ENCODE peak calls at places on chromosome 20, in ten cellular contexts. X, S, G, D, J, P, A, Q, V and F are unnamed samples. For H3K27me3, the result is how much of the 10 kb centered on the place peaks cover.

GRCh38 chr20:16260911-16261310 is 312.3 kb downstream of the KIF16B start:
- DNase-seq in S (no peak), X (no peak), J (no peak), P (no peak), A (no peak), V (no peak), Q (no peak), G (no peak), D (no peak), F (peak)

GRCh38 chr20:19026901-19027644 is 185.4 kb upstream of the SLC24A3 start:
- DNase-seq in P (no peak), V (no peak), Q (no peak), D (no peak), X (no peak), G (no peak), A (no peak), S (no peak), J (peak), F (no peak)

GRCh38 chr20:14860410-14860814 is 523.0 kb upstream of the FLRT3 start:
- DNase-seq in J (no peak), P (no peak), D (no peak), X (no peak), S (peak), V (no peak), G (no peak), Q (peak), A (peak), F (no peak)

GRCh38 chr20:62066983-62067433 is 1.3 kb upstream of the TAF4 start:
- DNase-seq in V (no peak), A (no peak), D (peak), S (no peak), X (no peak), Q (no peak), P (no peak), J (no peak), G (no peak), F (no peak)

GRCh38 chr20:4521170-4521968 is 200.3 kb upstream of the PRND start:
- DNase-seq in J (no peak), Q (no peak), P (no peak), X (no peak), S (no peak), D (no peak), G (no peak), V (no peak), A (no peak), F (no peak)

GRCh38 chr20:20734475-20734948 is 22.1 kb upstream of the RALGAPA2 start:
- DNase-seq in D (no peak), P (no peak), J (no peak), A (no peak), S (no peak), V (no peak), X (no peak), G (no peak), Q (no peak), F (no peak)

GRCh38 chr20:44858959-44859358 is 26.5 kb upstream of the YWHAB start:
- DNase-seq in Q (no peak), P (no peak), V (no peak), A (no peak), J (no peak), G (no peak), X (no peak), D (no peak), S (no peak), F (peak)

GRCh38 chr20:11703119-11703518 is 214.6 kb upstream of the BTBD3 start:
- DNase-seq in Q (no peak), S (no peak), G (no peak), D (no peak), V (no peak), P (no peak), A (no peak), J (no peak), X (no peak), F (no peak)

GRCh38 chr20:61758556-61759200 is 307.0 kb downstream of the TAF4 start:
- DNase-seq in Q (no peak), D (no peak), V (no peak), J (no peak), G (peak), X (no peak), S (no peak), A (peak), P (peak), F (no peak)

GRCh38 chr20:50354690-50355592 is 155.2 kb upstream of the PTPN1 start:
- DNase-seq in J (no peak), P (no peak), X (peak), Q (no peak), V (no peak), A (no peak), G (peak), D (no peak), S (no peak), F (no peak)

GRCh38 chr20:51309128-51309527 is 233.4 kb downstream of the NFATC2 start:
- DNase-seq in G (no peak), P (no peak), D (no peak), X (no peak), J (no peak), A (no peak), Q (no peak), V (no peak), S (no peak), F (no peak)

GRCh38 chr20:47669489-47669888 is 115.8 kb downstream of the SULF2 start:
- DNase-seq in S (no peak), D (no peak), G (no peak), J (no peak), X (no peak), A (no peak), Q (no peak), P (no peak), V (no peak), F (no peak)

GRCh38 chr20:25470045-25470444 is 62.6 kb downstream of the GINS1 start:
- DNase-seq in V (no peak), G (no peak), X (peak), D (peak), P (no peak), A (no peak), S (peak), J (no peak), Q (no peak), F (peak)

GRCh38 chr20:41340327-41341055 is at the start of gene LPIN3:
- DNase-seq in P (peak), D (peak), Q (peak), G (peak), A (peak), S (peak), J (peak), X (peak), V (peak), F (peak)

GRCh38 chr20:10857362-10858070 is 183.7 kb upstream of the JAG1 start:
- DNase-seq in X (no peak), S (no peak), D (no peak), J (no peak), P (peak), V (no peak), Q (peak), G (no peak), A (peak), F (peak)

GRCh38 chr20:48205786-48206185 is 420.5 kb upstream of the SULF2 start:
- DNase-seq in D (no peak), S (no peak), J (no peak), G (no peak), Q (no peak), X (no peak), V (no peak), P (no peak), A (no peak), F (no peak)

GRCh38 chr20:52483382-52483781 is 291.8 kb upstream of the ZFP64 start:
- DNase-seq in S (no peak), V (no peak), D (no peak), Q (no peak), P (no peak), J (no peak), A (no peak), X (no peak), G (no peak), F (no peak)

GRCh38 chr20:23446505-23446904 is 6.2 kb downstream of the CST11 start:
- DNase-seq in Q (peak), D (no peak), G (no peak), J (peak), S (no peak), A (no peak), V (peak), X (no peak), P (peak), F (no peak)

GRCh38 chr20:9068896-9069663 is at the start of gene PLCB4:
- DNase-seq in J (no peak), X (peak), A (peak), P (peak), S (no peak), G (no peak), Q (peak), V (peak), D (no peak), F (peak)

GRCh38 chr20:31695849-31696804 is 26.5 kb downstream of the BCL2L1 start:
- DNase-seq in X (peak), J (peak), Q (no peak), G (no peak), P (no peak), S (no peak), D (no peak), A (no peak), V (no peak), F (peak)

GRCh38 chr20:59850018-59850641 is 83.3 kb downstream of the SYCP2 start:
- DNase-seq in P (peak), X (no peak), Q (no peak), J (no peak), G (no peak), S (no peak), V (no peak), D (no peak), A (no peak), F (no peak)

GRCh38 chr20:24502661-24503060 is 33.2 kb downstream of the SYNDIG1 start:
- DNase-seq in J (no peak), G (no peak), Q (no peak), P (no peak), A (no peak), S (no peak), X (no peak), D (no peak), V (no peak), F (no peak)

GRCh38 chr20:56004611-56005388 is 519 bp downstream of the CBLN4 start:
- DNase-seq in G (no peak), V (no peak), Q (no peak), S (no peak), J (no peak), P (no peak), D (no peak), A (peak), X (no peak), F (no peak)

GRCh38 chr20:47778398-47779354 is 6.6 kb downstream of the SULF2 start:
- DNase-seq in J (no peak), G (no peak), P (no peak), A (no peak), V (no peak), X (no peak), D (no peak), S (no peak), Q (no peak), F (no peak)

GRCh38 chr20:44488551-44488950 is 12.9 kb downstream of the TTPAL start:
- DNase-seq in S (no peak), J (no peak), D (no peak), X (no peak), A (no peak), V (no peak), Q (no peak), P (no peak), G (no peak), F (no peak)

GRCh38 chr20:19757973-19758887 is at the start of gene RIN2:
- DNase-seq in S (peak), Q (peak), J (peak), A (peak), P (peak), D (no peak), G (peak), X (peak), V (peak), F (peak)

GRCh38 chr20:14470231-14470894 is 133.0 kb upstream of the FLRT3 start:
- DNase-seq in X (no peak), J (no peak), P (no peak), D (no peak), G (no peak), A (peak), S (no peak), Q (no peak), V (no peak), F (peak)

GRCh38 chr20:47800619-47801018 is 15.3 kb upstream of the SULF2 start:
- DNase-seq in G (no peak), D (no peak), J (no peak), S (no peak), X (peak), Q (no peak), A (no peak), V (no peak), P (no peak), F (no peak)

GRCh38 chr20:60152792-60153191 is 194.6 kb downstream of the CDH26 start:
- DNase-seq in J (no peak), X (no peak), V (no peak), P (no peak), S (no peak), G (no peak), Q (no peak), D (no peak), A (no peak), F (no peak)

GRCh38 chr20:58710481-58711265 is 18.1 kb downstream of the NPEPL1 start:
- DNase-seq in Q (peak), A (peak), P (no peak), V (no peak), S (no peak), X (no peak), G (no peak), J (peak), D (no peak), F (no peak)

GRCh38 chr20:9514461-9515210 is at the start of gene LAMP5:
- DNase-seq in J (no peak), V (peak), S (no peak), D (no peak), X (no peak), A (peak), Q (no peak), P (no peak), G (no peak), F (peak)

GRCh38 chr20:40959325-40960092 is 69.1 kb upstream of the TOP1 start:
- DNase-seq in A (no peak), S (no peak), G (no peak), D (no peak), P (no peak), X (no peak), J (no peak), V (no peak), Q (no peak), F (no peak)

GRCh38 chr20:38723069-38723981 is 961 bp upstream of the SLC32A1 start:
- DNase-seq in D (no peak), X (no peak), Q (no peak), P (no peak), A (no peak), G (no peak), J (no peak), V (no peak), S (no peak), F (no peak)

GRCh38 chr20:38724603-38725457 is 544 bp downstream of the SLC32A1 start:
- DNase-seq in J (no peak), G (no peak), Q (no peak), S (no peak), A (no peak), P (no peak), D (no peak), V (no peak), X (no peak), F (no peak)

GRCh38 chr20:38725458-38725958 is 1.2 kb downstream of the SLC32A1 start:
- DNase-seq in A (no peak), V (no peak), S (no peak), J (no peak), P (no peak), G (no peak), X (no peak), Q (no peak), D (no peak), F (no peak)

GRCh38 chr20:38722708-38723068 is 1.6 kb upstream of the SLC32A1 start:
- DNase-seq in Q (no peak), D (no peak), S (no peak), X (no peak), G (no peak), V (no peak), J (no peak), A (no peak), P (no peak), F (no peak)

GRCh38 chr20:38723982-38724602 is at the start of gene SLC32A1:
- DNase-seq in A (no peak), Q (no peak), D (no peak), X (no peak), G (no peak), S (no peak), V (no peak), P (no peak), J (no peak), F (no peak)
- H3K27me3 ChIP-seq in A (half or more), Q (under half), D (under half), X (half or more), G (half or more), S (half or more), V (half or more), P (under half), J (under half), F (half or more)

DNA sequence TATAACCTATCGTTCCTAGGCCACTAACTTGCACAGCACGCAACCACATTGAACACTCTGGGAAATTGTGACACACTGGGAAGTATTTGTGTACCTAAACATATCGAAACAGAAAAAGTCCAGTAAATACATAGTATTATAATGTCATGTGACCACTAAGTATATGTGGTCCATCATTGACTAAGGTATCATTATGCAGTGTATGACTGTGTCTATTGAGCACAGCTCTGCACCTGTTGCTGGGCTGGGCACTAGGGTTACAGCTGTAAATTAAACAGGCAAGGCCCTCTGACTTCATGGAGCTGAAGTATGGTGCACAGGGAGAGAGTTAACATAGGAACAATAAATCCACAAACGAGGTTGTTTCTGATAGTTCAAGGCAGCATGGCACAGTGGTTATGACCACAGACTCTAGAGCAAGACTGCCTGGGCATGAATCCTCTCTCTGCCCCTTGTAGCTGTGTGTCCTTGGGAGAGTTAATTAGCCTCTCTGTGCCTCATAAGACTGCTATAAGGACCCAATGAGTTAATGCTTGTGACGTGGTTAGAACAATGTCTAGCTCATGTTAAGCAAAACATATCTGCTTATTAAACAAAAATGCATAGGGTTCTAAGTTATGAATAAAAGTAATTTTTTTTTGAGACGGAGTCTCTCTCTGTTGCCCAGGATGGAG is 10.6 kb downstream of the BCAS1 start:
- DNase-seq in S (no peak), Q (no peak), V (no peak), X (no peak), J (no peak), G (no peak), A (no peak), P (no peak), D (no peak), F (no peak)
- H3K27me3 ChIP-seq in S (under half), Q (under half), V (under half), X (under half), J (under half), G (under half), A (under half), P (under half), D (under half), F (under half)

DNA sequence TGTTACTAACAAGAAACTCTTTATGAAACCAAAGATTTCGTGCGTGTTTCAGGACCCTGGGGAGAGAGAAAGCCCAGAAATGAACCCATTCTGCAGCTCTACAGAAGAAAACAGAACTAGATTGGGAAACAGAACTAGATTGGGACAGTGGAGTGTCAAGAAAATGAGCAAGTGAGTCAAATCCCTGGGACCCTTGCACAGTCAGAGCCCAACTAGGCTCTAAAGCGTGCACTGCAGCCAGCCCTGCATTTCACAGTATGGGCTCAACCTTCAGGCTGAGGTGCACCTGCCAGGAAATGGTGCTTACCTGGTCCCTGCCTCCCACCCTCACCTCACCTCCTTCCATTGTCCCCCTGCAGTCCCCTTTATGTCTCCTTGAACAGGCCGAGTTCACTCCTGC is 39.7 kb downstream of the BFSP1 start:
- DNase-seq in Q (no peak), D (no peak), J (no peak), S (no peak), X (no peak), V (no peak), P (no peak), A (no peak), G (no peak), F (no peak)
- H3K27me3 ChIP-seq in Q (under half), D (under half), J (under half), S (under half), X (half or more), V (under half), P (under half), A (under half), G (under half), F (under half)

GRCh38 chr20:37816003-37816402 is 86.9 kb upstream of the VSTM2L start:
- DNase-seq in D (no peak), A (no peak), V (no peak), G (no peak), S (no peak), X (no peak), P (no peak), Q (no peak), J (no peak), F (no peak)
- H3K27me3 ChIP-seq in D (under half), A (under half), V (under half), G (under half), S (under half), X (under half), P (under half), Q (under half), J (under half), F (under half)

GRCh38 chr20:1489328-1489727 is 1.9 kb downstream of the SIRPB2 start:
- DNase-seq in X (no peak), G (no peak), D (no peak), V (no peak), S (no peak), J (peak), A (no peak), Q (no peak), P (no peak), F (no peak)
- H3K27me3 ChIP-seq in X (under half), G (under half), D (under half), V (under half), S (under half), J (under half), A (under half), Q (under half), P (under half), F (under half)

DNA sequence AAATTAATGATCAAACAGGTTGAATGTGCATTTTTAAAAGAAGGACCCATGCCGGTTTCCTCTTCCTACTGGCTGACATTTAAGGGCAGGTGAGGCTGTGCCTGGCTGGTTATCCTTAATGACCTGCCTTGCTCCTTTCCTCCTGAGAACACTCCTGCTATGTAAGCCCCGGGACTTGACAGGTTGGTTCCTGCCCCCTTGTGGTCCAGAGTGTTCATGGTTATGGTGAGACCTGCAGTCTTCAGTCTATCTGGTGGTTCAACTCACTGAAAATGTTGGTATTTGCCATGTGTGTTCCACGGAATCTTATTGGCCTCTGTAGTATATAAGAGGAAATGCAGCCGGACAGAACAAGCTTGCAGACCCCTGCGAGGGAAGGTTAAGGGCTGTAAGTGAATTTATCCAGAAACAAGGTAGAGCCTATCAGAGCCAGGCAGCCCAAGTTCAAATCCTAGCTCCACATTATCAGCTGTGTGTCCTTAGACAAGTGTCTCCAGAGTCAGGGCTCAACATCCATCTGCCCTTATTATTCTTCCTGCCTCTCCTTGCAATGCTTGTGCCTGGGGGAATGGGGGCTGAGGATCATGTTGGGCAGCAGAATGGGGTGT is 5.2 kb upstream of the BPIFA3 start:
- DNase-seq in V (no peak), G (no peak), P (no peak), S (peak), A (no peak), X (peak), D (no peak), Q (no peak), J (peak), F (peak)
- H3K27me3 ChIP-seq in V (under half), G (under half), P (under half), S (under half), A (under half), X (under half), D (under half), Q (under half), J (under half), F (under half)

GRCh38 chr20:63094767-63095499 is 88.2 kb upstream of the BHLHE23 start:
- DNase-seq in S (no peak), A (peak), X (no peak), V (peak), P (peak), G (no peak), Q (no peak), J (no peak), D (no peak), F (no peak)

GRCh38 chr20:63098195-63098810 is 91.5 kb upstream of the BHLHE23 start:
- DNase-seq in Q (no peak), X (no peak), P (peak), G (peak), S (no peak), J (no peak), V (no peak), A (no peak), D (no peak), F (no peak)

GRCh38 chr20:63095718-63096654 is 89.2 kb upstream of the BHLHE23 start:
- DNase-seq in Q (no peak), G (peak), V (peak), P (peak), X (peak), A (peak), J (no peak), S (no peak), D (no peak), F (no peak)

GRCh38 chr20:63097336-63097831 is 90.6 kb upstream of the BHLHE23 start:
- DNase-seq in D (no peak), Q (no peak), G (no peak), S (no peak), A (peak), P (peak), J (no peak), X (no peak), V (peak), F (no peak)

GRCh38 chr20:63096681-63097335 is 90.0 kb upstream of the BHLHE23 start:
- DNase-seq in V (peak), X (no peak), Q (no peak), G (peak), P (peak), S (no peak), D (no peak), A (peak), J (no peak), F (no peak)
- H3K27me3 ChIP-seq in V (half or more), X (half or more), Q (under half), G (under half), P (under half), S (under half), D (under half), A (half or more), J (under half), F (half or more)